ENCODE peak calls at places on chromosomes 7 and 10, in five cellular contexts. One of them, this sample, is unnamed.
A peak's percentile ranks its signal among the peaks of the same experiment; 100 is the strongest.

GRCh38 chr7:71322201-71322600 is 190.3 kb downstream of the GALNT17 start:
- DNase-seq in lung: no peak
- DNase-seq in PC-9: no peak
- DNase-seq in choroid plexus epithelial cell: no peak
- DNase-seq in cardiac fibroblast: no peak
- DNase-seq in this sample: no peak

GRCh38 chr7:138226851-138227250 is 150.6 kb downstream of the AKR1D1 start:
- DNase-seq in choroid plexus epithelial cell: no peak
- DNase-seq in PC-9: no peak
- DNase-seq in lung: no peak
- DNase-seq in cardiac fibroblast: no peak
- DNase-seq in this sample: no peak

GRCh38 chr10:53997953-53998352 is 803.1 kb downstream of the PCDH15 start:
- DNase-seq in cardiac fibroblast: no peak
- DNase-seq in lung: no peak
- DNase-seq in PC-9: no peak
- DNase-seq in choroid plexus epithelial cell: peak; percentile 1
- DNase-seq in this sample: no peak

GRCh38 chr10:46523119-46523880 is 33.2 kb downstream of the GPRIN2 start:
- DNase-seq in lung: no peak
- DNase-seq in PC-9: no peak
- DNase-seq in cardiac fibroblast: peak; percentile 73
- DNase-seq in choroid plexus epithelial cell: peak; percentile 39
- DNase-seq in this sample: no peak

GRCh38 chr7:70574970-70575799 is 556.8 kb upstream of the GALNT17 start:
- DNase-seq in choroid plexus epithelial cell: no peak
- DNase-seq in PC-9: no peak
- DNase-seq in cardiac fibroblast: no peak
- DNase-seq in lung: no peak
- DNase-seq in this sample: no peak

GRCh38 chr7:15813448-15813847 is 127.0 kb upstream of the MEOX2 start:
- DNase-seq in PC-9: no peak
- DNase-seq in lung: no peak
- DNase-seq in cardiac fibroblast: no peak
- DNase-seq in choroid plexus epithelial cell: no peak
- DNase-seq in this sample: no peak

GRCh38 chr10:110010076-110011069 is 2.6 kb downstream of the ADD3 start:
- DNase-seq in PC-9: no peak
- DNase-seq in choroid plexus epithelial cell: peak; percentile 40
- DNase-seq in cardiac fibroblast: no peak
- DNase-seq in lung: no peak
- DNase-seq in this sample: peak; percentile 92

GRCh38 chr7:109179601-109180000 is 609.9 kb downstream of the DNAJB9 start:
- DNase-seq in lung: no peak
- DNase-seq in PC-9: no peak
- DNase-seq in cardiac fibroblast: no peak
- DNase-seq in choroid plexus epithelial cell: no peak
- DNase-seq in this sample: no peak

GRCh38 chr7:151647006-151647405 is 127.3 kb upstream of the RHEB start:
- DNase-seq in cardiac fibroblast: no peak
- DNase-seq in PC-9: no peak
- DNase-seq in choroid plexus epithelial cell: no peak
- DNase-seq in lung: no peak
- DNase-seq in this sample: no peak

GRCh38 chr7:28505014-28505413 is 92.7 kb downstream of the CREB5 start:
- DNase-seq in PC-9: no peak
- DNase-seq in choroid plexus epithelial cell: no peak
- DNase-seq in lung: no peak
- DNase-seq in cardiac fibroblast: no peak
- DNase-seq in this sample: no peak

GRCh38 chr7:135712182-135712782 is 15.7 kb downstream of the SLC13A4 start:
- DNase-seq in cardiac fibroblast: peak; percentile 48
- DNase-seq in PC-9: no peak
- DNase-seq in choroid plexus epithelial cell: no peak
- DNase-seq in lung: no peak
- DNase-seq in this sample: no peak

GRCh38 chr10:109343293-109343692 is 580.0 kb downstream of the XPNPEP1 start:
- DNase-seq in cardiac fibroblast: no peak
- DNase-seq in PC-9: peak; percentile 34
- DNase-seq in choroid plexus epithelial cell: no peak
- DNase-seq in lung: no peak
- DNase-seq in this sample: no peak

DNA sequence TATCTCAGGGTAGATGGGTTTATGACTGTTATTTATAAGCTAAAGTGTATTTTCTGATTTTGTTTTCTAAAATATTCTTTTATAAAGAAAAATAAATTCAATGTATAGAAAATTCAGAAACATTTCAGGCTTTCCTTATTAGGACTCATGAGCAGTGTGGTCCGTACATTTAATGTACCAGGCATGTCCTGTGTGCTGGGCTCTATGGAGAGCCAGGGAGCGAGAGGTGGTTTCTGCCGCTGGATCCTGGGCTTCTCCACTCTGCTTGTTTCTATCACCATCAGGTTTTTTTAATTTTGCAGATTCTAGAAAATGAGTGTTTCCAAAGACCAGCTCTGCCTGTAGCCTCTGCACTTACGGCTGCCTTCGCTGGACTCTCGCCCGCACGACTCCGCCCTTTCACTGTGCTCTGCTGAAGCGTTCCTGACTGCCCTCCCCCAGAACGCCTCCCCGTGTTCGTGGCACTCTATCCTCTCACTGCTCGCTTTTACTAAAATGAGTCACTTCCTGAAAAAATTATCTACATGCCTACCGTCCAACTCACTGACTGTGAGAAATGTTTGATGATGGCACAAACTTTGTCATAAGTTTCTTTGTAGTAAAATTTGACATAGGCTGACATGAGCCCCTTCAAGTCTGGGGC is 188.5 kb downstream of the ZMYND11 start:
- DNase-seq in choroid plexus epithelial cell: peak; percentile 98
- DNase-seq in lung: peak; percentile 76
- DNase-seq in PC-9: peak; percentile 42
- DNase-seq in cardiac fibroblast: peak; percentile 97
- DNase-seq in this sample: no peak
- H3K4me3 ChIP-seq in choroid plexus epithelial cell: peak overlapping the region; percentile 26
- H3K4me3 ChIP-seq in lung: no peak overlapping the region
- H3K4me3 ChIP-seq in PC-9: no peak overlapping the region
- H3K4me3 ChIP-seq in cardiac fibroblast: peak overlapping the region; percentile 38
- H3K4me3 ChIP-seq in this sample: no peak overlapping the region

GRCh38 chr7:48101880-48102448 is 12.9 kb downstream of the UPP1 start:
- DNase-seq in PC-9: no peak
- DNase-seq in lung: no peak
- DNase-seq in cardiac fibroblast: no peak
- DNase-seq in choroid plexus epithelial cell: no peak
- DNase-seq in this sample: no peak
- TF ChIP-seq CTCF in PC-9: peak; percentile 66
- TF ChIP-seq CTCF in lung: no peak
- TF ChIP-seq CTCF in cardiac fibroblast: peak; percentile 34
- TF ChIP-seq CTCF in choroid plexus epithelial cell: peak; percentile 54
- TF ChIP-seq CTCF in this sample: peak; percentile 21

GRCh38 chr10:75294031-75294437 is 58.3 kb upstream of the COMTD1 start:
- DNase-seq in lung: no peak
- DNase-seq in cardiac fibroblast: no peak
- DNase-seq in PC-9: peak; percentile 90
- DNase-seq in choroid plexus epithelial cell: no peak
- DNase-seq in this sample: no peak
- H3K4me3 ChIP-seq in lung: no peak overlapping the region
- H3K4me3 ChIP-seq in cardiac fibroblast: no peak overlapping the region
- H3K4me3 ChIP-seq in PC-9: peak overlapping the region; percentile 61
- H3K4me3 ChIP-seq in choroid plexus epithelial cell: no peak overlapping the region
- H3K4me3 ChIP-seq in this sample: no peak overlapping the region

GRCh38 chr10:101495324-101495925 is 92.6 kb downstream of the POLL start:
- DNase-seq in lung: no peak
- DNase-seq in PC-9: no peak
- DNase-seq in cardiac fibroblast: peak; percentile 26
- DNase-seq in choroid plexus epithelial cell: peak; percentile 39
- DNase-seq in this sample: no peak
- TF ChIP-seq CTCF in lung: no peak
- TF ChIP-seq CTCF in PC-9: peak; percentile 25
- TF ChIP-seq CTCF in cardiac fibroblast: no peak
- TF ChIP-seq CTCF in choroid plexus epithelial cell: peak; percentile 54
- TF ChIP-seq CTCF in this sample: peak; percentile 60

GRCh38 chr7:131449373-131449902 is 107.0 kb downstream of the PODXL start:
- DNase-seq in cardiac fibroblast: no peak
- DNase-seq in PC-9: no peak
- DNase-seq in lung: no peak
- DNase-seq in choroid plexus epithelial cell: no peak
- DNase-seq in this sample: no peak

GRCh38 chr7:131443496-131443895 is 112.9 kb downstream of the PODXL start:
- DNase-seq in cardiac fibroblast: peak; percentile 65
- DNase-seq in choroid plexus epithelial cell: peak; percentile 72
- DNase-seq in PC-9: no peak
- DNase-seq in lung: no peak
- DNase-seq in this sample: no peak

GRCh38 chr7:131438969-131439368 is 111.3 kb downstream of the MKLN1 start:
- DNase-seq in choroid plexus epithelial cell: no peak
- DNase-seq in lung: no peak
- DNase-seq in cardiac fibroblast: no peak
- DNase-seq in PC-9: no peak
- DNase-seq in this sample: no peak

GRCh38 chr7:131444683-131445082 is 111.7 kb downstream of the PODXL start:
- DNase-seq in choroid plexus epithelial cell: no peak
- DNase-seq in PC-9: no peak
- DNase-seq in cardiac fibroblast: no peak
- DNase-seq in lung: no peak
- DNase-seq in this sample: no peak
- H3K4me3 ChIP-seq in choroid plexus epithelial cell: no peak overlapping the region
- H3K4me3 ChIP-seq in PC-9: no peak overlapping the region
- H3K4me3 ChIP-seq in cardiac fibroblast: no peak overlapping the region
- H3K4me3 ChIP-seq in lung: no peak overlapping the region
- H3K4me3 ChIP-seq in this sample: no peak overlapping the region

DNA sequence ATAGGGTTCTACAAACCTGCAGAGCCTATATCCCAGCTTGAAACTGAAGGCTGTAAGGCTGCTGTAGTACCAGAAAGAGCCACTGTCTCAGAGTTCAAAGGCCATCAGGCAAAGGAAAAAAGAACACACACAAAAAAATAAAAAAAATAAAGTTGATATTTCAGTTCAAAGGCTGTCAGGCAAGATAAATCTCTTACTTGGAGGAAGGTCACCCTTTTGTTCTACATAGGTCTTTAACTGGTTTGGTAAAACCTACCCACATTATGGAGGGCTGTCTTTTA is 12.0 kb upstream of the TMEM26 start:
- DNase-seq in PC-9: no peak
- DNase-seq in choroid plexus epithelial cell: no peak
- DNase-seq in cardiac fibroblast: no peak
- DNase-seq in lung: no peak
- DNase-seq in this sample: no peak
- TF ChIP-seq CTCF in PC-9: no peak
- TF ChIP-seq CTCF in choroid plexus epithelial cell: peak; percentile 19
- TF ChIP-seq CTCF in cardiac fibroblast: peak; percentile 3
- TF ChIP-seq CTCF in lung: no peak
- TF ChIP-seq CTCF in this sample: no peak

DNA sequence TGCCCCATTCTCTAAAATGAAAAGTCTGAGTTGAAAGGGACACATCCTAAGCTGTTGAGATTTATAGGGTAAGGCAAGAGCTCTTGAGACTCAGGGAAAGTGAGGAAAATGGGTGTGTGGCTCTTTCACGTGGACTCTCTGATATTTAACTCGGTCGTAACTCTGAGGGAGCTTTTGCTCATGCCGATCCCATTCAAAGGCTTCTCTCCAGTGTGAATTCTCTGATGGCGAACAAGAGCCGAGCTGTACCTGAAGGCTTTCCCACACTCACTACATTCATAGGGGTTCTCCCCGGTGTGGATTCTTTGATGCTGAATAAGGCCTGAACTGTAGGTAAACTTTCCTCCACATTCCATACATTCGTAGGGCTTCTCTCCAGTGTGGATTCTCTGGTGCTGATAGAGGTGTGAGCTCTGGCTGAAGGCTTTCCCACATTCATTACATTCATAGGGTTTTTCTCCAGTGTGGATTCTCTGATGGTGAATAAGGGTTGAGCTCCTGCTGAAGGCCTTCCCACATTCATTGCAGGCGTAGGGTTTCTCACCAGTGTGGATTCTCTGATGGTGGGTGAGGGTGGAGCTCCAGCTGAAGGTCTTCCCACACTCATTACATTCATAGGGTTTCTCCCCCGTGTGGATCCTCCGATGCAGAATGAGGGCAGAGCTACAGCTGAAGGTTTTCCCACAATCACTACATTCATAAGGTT is 10.4 kb downstream of the ZNF3 start:
- DNase-seq in lung: no peak
- DNase-seq in PC-9: no peak
- DNase-seq in cardiac fibroblast: no peak
- DNase-seq in choroid plexus epithelial cell: no peak
- DNase-seq in this sample: no peak
- H3K4me3 ChIP-seq in lung: no peak overlapping the region
- H3K4me3 ChIP-seq in PC-9: no peak overlapping the region
- H3K4me3 ChIP-seq in cardiac fibroblast: no peak overlapping the region
- H3K4me3 ChIP-seq in choroid plexus epithelial cell: no peak overlapping the region
- H3K4me3 ChIP-seq in this sample: no peak overlapping the region

GRCh38 chr10:84256510-84257342 is 11.9 kb downstream of the RGR start:
- DNase-seq in lung: peak; percentile 48
- DNase-seq in cardiac fibroblast: peak; percentile 67
- DNase-seq in PC-9: no peak
- DNase-seq in choroid plexus epithelial cell: peak; percentile 69
- DNase-seq in this sample: no peak
- TF ChIP-seq CTCF in lung: peak; percentile 2
- TF ChIP-seq CTCF in cardiac fibroblast: peak; percentile 81
- TF ChIP-seq CTCF in PC-9: peak; percentile 55
- TF ChIP-seq CTCF in choroid plexus epithelial cell: peak; percentile 84
- TF ChIP-seq CTCF in this sample: peak; percentile 35

DNA sequence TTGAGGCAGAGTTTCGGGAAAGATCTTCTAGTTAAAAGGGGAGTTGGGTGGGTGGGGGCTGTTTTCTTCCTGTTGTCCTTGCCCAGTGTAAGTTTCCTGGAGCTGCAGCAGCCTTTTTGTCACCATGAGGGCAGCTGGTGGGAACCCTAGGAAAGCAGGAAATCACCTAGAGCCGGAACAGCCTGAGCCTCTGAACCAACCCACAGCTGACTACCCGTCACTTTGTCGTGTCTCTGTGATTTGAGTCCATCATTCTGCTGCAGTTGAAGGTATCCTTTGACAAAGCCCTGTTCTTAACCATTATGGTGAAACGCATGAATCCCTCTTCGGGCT is 1.2 kb upstream of the C10orf143 start:
- DNase-seq in choroid plexus epithelial cell: no peak
- DNase-seq in lung: no peak
- DNase-seq in PC-9: no peak
- DNase-seq in cardiac fibroblast: no peak
- DNase-seq in this sample: no peak
- H3K4me3 ChIP-seq in choroid plexus epithelial cell: peak overlapping the region; percentile 72
- H3K4me3 ChIP-seq in lung: peak overlapping the region; percentile 19
- H3K4me3 ChIP-seq in PC-9: peak overlapping the region; percentile 65
- H3K4me3 ChIP-seq in cardiac fibroblast: peak overlapping the region; percentile 80
- H3K4me3 ChIP-seq in this sample: peak overlapping the region; percentile 91

DNA sequence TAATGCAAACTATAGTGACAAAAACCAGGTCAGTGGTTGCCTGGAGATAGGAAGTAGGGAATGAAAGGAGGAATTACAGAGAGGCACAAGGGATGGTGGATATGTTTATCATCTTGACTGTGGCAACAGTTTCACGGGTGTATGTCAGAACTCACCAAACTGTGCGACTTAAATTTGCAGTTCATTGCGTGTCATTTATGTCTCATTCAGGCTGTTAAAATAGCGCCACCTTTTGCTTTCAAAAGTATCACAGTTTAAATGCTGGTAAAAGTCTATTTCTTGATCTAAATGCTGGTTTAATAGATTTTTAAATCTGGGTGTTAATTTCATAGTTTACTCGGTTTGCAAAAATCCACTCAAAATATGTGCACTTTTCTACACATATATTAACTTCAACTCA is 51.0 kb downstream of the PTTG1IP2 start:
- DNase-seq in lung: no peak
- DNase-seq in choroid plexus epithelial cell: peak; percentile 29
- DNase-seq in PC-9: no peak
- DNase-seq in cardiac fibroblast: peak; percentile 16
- DNase-seq in this sample: no peak
- TF ChIP-seq CTCF in lung: no peak
- TF ChIP-seq CTCF in choroid plexus epithelial cell: peak; percentile 58
- TF ChIP-seq CTCF in PC-9: no peak
- TF ChIP-seq CTCF in cardiac fibroblast: peak; percentile 43
- TF ChIP-seq CTCF in this sample: no peak

This sample was measured in LNCaP clone FGC.